ENCODE peak calls at places on chromosomes 1 and 21, in ten cellular contexts. One of them, this sample, is unnamed.

GRCh38 chr1:34898220-34898820 is 31.1 kb downstream of the DLGAP3 start:
- DNase-seq in HCT116: no peak
- DNase-seq in CD8-positive, alpha-beta T cell: no peak
- DNase-seq in kidney epithelial cell: no peak
- DNase-seq in H1: peak
- DNase-seq in OCI-LY7: no peak
- DNase-seq in A549: no peak
- DNase-seq in body of pancreas: no peak
- DNase-seq in fibroblast of lung: no peak
- DNase-seq in mammary epithelial cell: no peak
- DNase-seq in this sample: no peak

GRCh38 chr1:95744731-95745130 is 510.7 kb downstream of the RWDD3 start:
- DNase-seq in HCT116: no peak
- DNase-seq in CD8-positive, alpha-beta T cell: no peak
- DNase-seq in kidney epithelial cell: no peak
- DNase-seq in H1: no peak
- DNase-seq in OCI-LY7: no peak
- DNase-seq in A549: no peak
- DNase-seq in body of pancreas: no peak
- DNase-seq in fibroblast of lung: no peak
- DNase-seq in mammary epithelial cell: no peak
- DNase-seq in this sample: no peak

GRCh38 chr1:214236477-214236876 is 44.5 kb upstream of the SMYD2 start:
- DNase-seq in HCT116: no peak
- DNase-seq in CD8-positive, alpha-beta T cell: no peak
- DNase-seq in kidney epithelial cell: no peak
- DNase-seq in H1: no peak
- DNase-seq in OCI-LY7: no peak
- DNase-seq in A549: no peak
- DNase-seq in body of pancreas: no peak
- DNase-seq in fibroblast of lung: no peak
- DNase-seq in mammary epithelial cell: no peak
- DNase-seq in this sample: no peak

GRCh38 chr1:78143152-78143551 is 97.4 kb downstream of the GIPC2 start:
- DNase-seq in HCT116: no peak
- DNase-seq in CD8-positive, alpha-beta T cell: no peak
- DNase-seq in kidney epithelial cell: no peak
- DNase-seq in H1: no peak
- DNase-seq in OCI-LY7: peak
- DNase-seq in A549: no peak
- DNase-seq in body of pancreas: no peak
- DNase-seq in fibroblast of lung: no peak
- DNase-seq in mammary epithelial cell: no peak
- DNase-seq in this sample: no peak

GRCh38 chr1:232822524-232822923 is 17.3 kb downstream of the MAP10 start:
- DNase-seq in HCT116: no peak
- DNase-seq in CD8-positive, alpha-beta T cell: no peak
- DNase-seq in kidney epithelial cell: no peak
- DNase-seq in H1: no peak
- DNase-seq in OCI-LY7: no peak
- DNase-seq in A549: no peak
- DNase-seq in body of pancreas: no peak
- DNase-seq in fibroblast of lung: no peak
- DNase-seq in mammary epithelial cell: no peak
- DNase-seq in this sample: no peak

GRCh38 chr1:234702342-234703000 is 92.5 kb upstream of the IRF2BP2 start:
- DNase-seq in HCT116: no peak
- DNase-seq in CD8-positive, alpha-beta T cell: no peak
- DNase-seq in kidney epithelial cell: no peak
- DNase-seq in H1: no peak
- DNase-seq in OCI-LY7: no peak
- DNase-seq in A549: no peak
- DNase-seq in body of pancreas: peak
- DNase-seq in fibroblast of lung: no peak
- DNase-seq in mammary epithelial cell: no peak
- DNase-seq in this sample: no peak

GRCh38 chr1:89873757-89874156 is 52.9 kb downstream of the LRRC8D start:
- DNase-seq in HCT116: no peak
- DNase-seq in CD8-positive, alpha-beta T cell: no peak
- DNase-seq in kidney epithelial cell: no peak
- DNase-seq in H1: no peak
- DNase-seq in OCI-LY7: no peak
- DNase-seq in A549: no peak
- DNase-seq in body of pancreas: no peak
- DNase-seq in fibroblast of lung: peak
- DNase-seq in mammary epithelial cell: peak
- DNase-seq in this sample: no peak

GRCh38 chr1:94329276-94329675 is 88.9 kb upstream of the ABCD3 start:
- DNase-seq in HCT116: no peak
- DNase-seq in CD8-positive, alpha-beta T cell: no peak
- DNase-seq in kidney epithelial cell: no peak
- DNase-seq in H1: no peak
- DNase-seq in OCI-LY7: no peak
- DNase-seq in A549: no peak
- DNase-seq in body of pancreas: no peak
- DNase-seq in fibroblast of lung: no peak
- DNase-seq in mammary epithelial cell: no peak
- DNase-seq in this sample: no peak

GRCh38 chr1:1347663-1348419 is 1.4 kb downstream of the DVL1 start:
- DNase-seq in HCT116: peak
- DNase-seq in CD8-positive, alpha-beta T cell: no peak
- DNase-seq in kidney epithelial cell: no peak
- DNase-seq in H1: peak
- DNase-seq in OCI-LY7: no peak
- DNase-seq in A549: no peak
- DNase-seq in body of pancreas: peak
- DNase-seq in fibroblast of lung: peak
- DNase-seq in mammary epithelial cell: peak
- DNase-seq in this sample: no peak

GRCh38 chr21:31731112-31731801 is 661 bp downstream of the SCAF4 start:
- DNase-seq in HCT116: no peak
- DNase-seq in CD8-positive, alpha-beta T cell: peak
- DNase-seq in kidney epithelial cell: no peak
- DNase-seq in H1: peak
- DNase-seq in OCI-LY7: peak
- DNase-seq in A549: peak
- DNase-seq in body of pancreas: peak
- DNase-seq in fibroblast of lung: peak
- DNase-seq in mammary epithelial cell: no peak
- DNase-seq in this sample: peak

DNA sequence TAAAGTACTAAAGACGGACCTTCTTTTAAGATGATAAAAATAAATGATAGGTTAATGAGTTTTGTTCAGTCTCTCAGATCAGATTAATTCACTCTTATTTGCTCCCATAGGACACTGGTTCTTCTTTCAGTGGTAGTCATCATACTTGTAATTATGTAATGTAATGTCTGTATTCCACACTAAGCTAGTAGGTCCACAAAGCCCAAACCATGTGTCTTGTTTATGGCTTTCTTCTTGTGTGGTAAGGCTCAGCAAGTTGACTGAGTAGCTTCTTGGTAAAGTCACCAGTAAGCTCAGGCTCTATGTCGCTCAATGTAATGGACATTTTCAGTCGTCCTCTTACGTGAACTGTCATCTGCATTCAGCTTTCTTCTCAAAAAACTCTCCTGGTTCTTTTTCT is 2.5 kb downstream of the LYPLAL1 start:
- DNase-seq in HCT116: no peak
- DNase-seq in CD8-positive, alpha-beta T cell: no peak
- DNase-seq in kidney epithelial cell: no peak
- DNase-seq in H1: no peak
- DNase-seq in OCI-LY7: no peak
- DNase-seq in A549: no peak
- DNase-seq in body of pancreas: no peak
- DNase-seq in fibroblast of lung: no peak
- DNase-seq in mammary epithelial cell: no peak
- DNase-seq in this sample: no peak
- H3K4me3 ChIP-seq in HCT116: no peak
- H3K4me3 ChIP-seq in CD8-positive, alpha-beta T cell: no peak
- H3K4me3 ChIP-seq in kidney epithelial cell: no peak
- H3K4me3 ChIP-seq in H1: no peak
- H3K4me3 ChIP-seq in OCI-LY7: no peak
- H3K4me3 ChIP-seq in A549: no peak
- H3K4me3 ChIP-seq in body of pancreas: no peak
- H3K4me3 ChIP-seq in fibroblast of lung: no peak
- H3K4me3 ChIP-seq in mammary epithelial cell: no peak
- H3K4me3 ChIP-seq in this sample: no peak

GRCh38 chr1:246682231-246682895 is 41.8 kb upstream of the SCCPDH start:
- DNase-seq in HCT116: no peak
- DNase-seq in CD8-positive, alpha-beta T cell: no peak
- DNase-seq in kidney epithelial cell: no peak
- DNase-seq in H1: no peak
- DNase-seq in OCI-LY7: no peak
- DNase-seq in A549: no peak
- DNase-seq in body of pancreas: no peak
- DNase-seq in fibroblast of lung: peak
- DNase-seq in mammary epithelial cell: no peak
- DNase-seq in this sample: no peak
- H3K4me3 ChIP-seq in HCT116: no peak
- H3K4me3 ChIP-seq in CD8-positive, alpha-beta T cell: no peak
- H3K4me3 ChIP-seq in kidney epithelial cell: no peak
- H3K4me3 ChIP-seq in H1: no peak
- H3K4me3 ChIP-seq in OCI-LY7: no peak
- H3K4me3 ChIP-seq in A549: no peak
- H3K4me3 ChIP-seq in body of pancreas: no peak
- H3K4me3 ChIP-seq in fibroblast of lung: no peak
- H3K4me3 ChIP-seq in mammary epithelial cell: no peak
- H3K4me3 ChIP-seq in this sample: no peak

DNA sequence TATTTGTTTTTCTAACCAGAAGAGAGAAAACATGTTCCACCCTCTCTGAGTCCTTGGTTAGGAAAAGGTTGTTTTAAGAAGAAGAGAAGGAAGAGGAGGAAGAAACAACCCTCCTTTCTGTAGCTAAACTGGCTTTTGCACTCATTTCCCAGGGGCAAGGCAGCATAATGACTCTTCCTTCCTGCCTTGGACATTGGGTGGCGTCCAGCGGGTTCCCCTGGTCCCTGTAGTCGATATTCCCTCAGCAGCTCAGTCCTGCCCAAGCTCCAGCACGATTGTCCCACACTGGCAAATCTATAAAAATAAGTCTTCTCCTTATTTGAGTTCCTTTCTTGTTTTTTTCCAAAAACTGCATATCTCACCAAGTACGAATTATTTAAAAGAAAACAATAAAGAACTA is 81.2 kb downstream of the TEX35 start:
- DNase-seq in HCT116: no peak
- DNase-seq in CD8-positive, alpha-beta T cell: no peak
- DNase-seq in kidney epithelial cell: no peak
- DNase-seq in H1: no peak
- DNase-seq in OCI-LY7: no peak
- DNase-seq in A549: no peak
- DNase-seq in body of pancreas: no peak
- DNase-seq in fibroblast of lung: no peak
- DNase-seq in mammary epithelial cell: no peak
- DNase-seq in this sample: no peak
- H3K4me3 ChIP-seq in HCT116: no peak
- H3K4me3 ChIP-seq in CD8-positive, alpha-beta T cell: no peak
- H3K4me3 ChIP-seq in kidney epithelial cell: no peak
- H3K4me3 ChIP-seq in H1: no peak
- H3K4me3 ChIP-seq in OCI-LY7: no peak
- H3K4me3 ChIP-seq in A549: no peak
- H3K4me3 ChIP-seq in body of pancreas: no peak
- H3K4me3 ChIP-seq in fibroblast of lung: no peak
- H3K4me3 ChIP-seq in mammary epithelial cell: no peak
- H3K4me3 ChIP-seq in this sample: no peak

DNA sequence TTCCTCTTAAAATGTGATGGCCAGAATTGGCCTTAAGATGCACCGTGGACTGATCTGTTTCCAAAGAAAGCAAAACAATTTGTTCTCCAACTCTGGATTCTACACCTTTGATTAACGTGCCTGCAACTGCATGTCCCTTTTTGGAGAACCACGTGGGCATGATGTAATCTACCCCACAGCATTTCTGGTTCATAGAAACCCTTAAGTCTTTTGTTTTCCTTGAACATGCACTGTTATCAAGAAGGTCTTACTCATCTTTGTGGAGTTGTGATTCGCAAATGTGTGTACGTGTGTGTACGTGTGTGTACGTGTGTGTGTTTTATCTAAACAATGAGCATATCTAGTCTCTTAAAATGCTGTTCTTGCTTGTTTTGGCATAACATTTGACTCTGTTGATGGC is 57.8 kb downstream of the LPAR3 start:
- DNase-seq in HCT116: no peak
- DNase-seq in CD8-positive, alpha-beta T cell: no peak
- DNase-seq in kidney epithelial cell: no peak
- DNase-seq in H1: no peak
- DNase-seq in OCI-LY7: no peak
- DNase-seq in A549: no peak
- DNase-seq in body of pancreas: no peak
- DNase-seq in fibroblast of lung: peak
- DNase-seq in mammary epithelial cell: peak
- DNase-seq in this sample: no peak
- H3K4me3 ChIP-seq in HCT116: no peak
- H3K4me3 ChIP-seq in CD8-positive, alpha-beta T cell: no peak
- H3K4me3 ChIP-seq in kidney epithelial cell: no peak
- H3K4me3 ChIP-seq in H1: no peak
- H3K4me3 ChIP-seq in OCI-LY7: no peak
- H3K4me3 ChIP-seq in A549: no peak
- H3K4me3 ChIP-seq in body of pancreas: no peak
- H3K4me3 ChIP-seq in fibroblast of lung: no peak
- H3K4me3 ChIP-seq in mammary epithelial cell: no peak
- H3K4me3 ChIP-seq in this sample: no peak

DNA sequence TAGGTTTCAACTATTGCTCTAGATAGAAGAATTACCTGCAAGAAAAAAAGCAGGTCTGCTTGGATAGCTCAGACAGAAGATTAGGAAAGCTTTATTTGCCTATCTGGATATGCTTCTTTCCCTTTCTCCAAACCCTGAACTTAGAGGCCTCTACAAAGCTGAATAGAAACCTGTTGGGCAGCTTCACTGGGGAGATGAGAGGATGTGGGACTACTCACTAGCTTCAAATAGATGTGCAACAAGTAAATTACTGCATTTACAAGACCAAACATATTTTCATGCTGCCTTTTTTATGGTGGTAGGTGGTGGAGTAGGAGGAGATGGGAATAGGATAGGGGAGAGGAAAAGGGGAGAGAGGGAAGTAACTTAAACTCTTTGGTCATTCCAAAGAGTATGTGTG is 6.4 kb downstream of the CLCA2 start:
- DNase-seq in HCT116: no peak
- DNase-seq in CD8-positive, alpha-beta T cell: no peak
- DNase-seq in kidney epithelial cell: no peak
- DNase-seq in H1: no peak
- DNase-seq in OCI-LY7: no peak
- DNase-seq in A549: no peak
- DNase-seq in body of pancreas: no peak
- DNase-seq in fibroblast of lung: no peak
- DNase-seq in mammary epithelial cell: peak
- DNase-seq in this sample: no peak
- H3K4me3 ChIP-seq in HCT116: no peak
- H3K4me3 ChIP-seq in CD8-positive, alpha-beta T cell: no peak
- H3K4me3 ChIP-seq in kidney epithelial cell: no peak
- H3K4me3 ChIP-seq in H1: no peak
- H3K4me3 ChIP-seq in OCI-LY7: no peak
- H3K4me3 ChIP-seq in A549: no peak
- H3K4me3 ChIP-seq in body of pancreas: no peak
- H3K4me3 ChIP-seq in fibroblast of lung: no peak
- H3K4me3 ChIP-seq in mammary epithelial cell: no peak
- H3K4me3 ChIP-seq in this sample: no peak

DNA sequence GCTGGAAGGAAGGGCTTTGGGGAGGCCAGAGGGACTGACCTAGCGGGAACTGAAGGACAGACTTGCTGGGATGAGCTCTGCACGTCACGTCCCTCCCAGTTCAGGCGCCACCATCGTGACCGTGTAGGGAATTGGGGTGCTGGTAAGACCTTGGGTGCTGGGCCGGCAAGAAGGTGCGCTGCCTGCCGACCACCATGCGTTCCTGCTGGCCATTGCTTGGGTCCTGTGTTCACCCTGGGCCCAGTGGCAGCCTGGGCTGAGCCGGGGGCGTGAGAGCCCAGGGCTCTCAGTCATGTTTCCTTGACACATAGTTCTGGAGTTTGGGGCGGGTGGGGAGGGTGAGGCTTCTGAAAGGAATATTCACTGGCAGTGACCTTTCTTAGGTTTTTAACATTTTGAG is 176.0 kb downstream of the CAMTA1 start:
- DNase-seq in HCT116: no peak
- DNase-seq in CD8-positive, alpha-beta T cell: no peak
- DNase-seq in kidney epithelial cell: no peak
- DNase-seq in H1: no peak
- DNase-seq in OCI-LY7: no peak
- DNase-seq in A549: no peak
- DNase-seq in body of pancreas: no peak
- DNase-seq in fibroblast of lung: no peak
- DNase-seq in mammary epithelial cell: no peak
- DNase-seq in this sample: no peak
- H3K4me3 ChIP-seq in HCT116: no peak
- H3K4me3 ChIP-seq in CD8-positive, alpha-beta T cell: no peak
- H3K4me3 ChIP-seq in kidney epithelial cell: no peak
- H3K4me3 ChIP-seq in H1: peak
- H3K4me3 ChIP-seq in OCI-LY7: no peak
- H3K4me3 ChIP-seq in A549: peak
- H3K4me3 ChIP-seq in body of pancreas: no peak
- H3K4me3 ChIP-seq in fibroblast of lung: no peak
- H3K4me3 ChIP-seq in mammary epithelial cell: no peak
- H3K4me3 ChIP-seq in this sample: no peak